ENCODE peak calls at places on chromosomes 5 and 9, in nine cellular contexts. P is heart right ventricle, W is AG04450, L is left ventricle myocardium inferior, Q is Panc1, G is SJCRH30, A is IMR-90, M is PC-3, X is right atrium auricular region. H is an unnamed sample.

GRCh38 chr9:22119537-22120167 is 110.5 kb upstream of the CDKN2B start:
- DNase-seq in A (peak; percentile 50), G (no peak), W (no peak), M (peak; percentile 61), L (no peak), Q (no peak), P (no peak), X (no peak), H (peak; percentile 15)

GRCh38 chr9:88433583-88434240 is 45.5 kb downstream of the SPIN1 start:
- DNase-seq in A (peak; percentile 56), Q (no peak), L (no peak), G (no peak), X (no peak), P (no peak), M (peak; percentile 44), W (no peak), H (no peak)

GRCh38 chr5:17081142-17081541 is 136.3 kb upstream of the BASP1 start:
- DNase-seq in W (no peak), G (no peak), A (no peak), P (no peak), Q (no peak), L (no peak), X (no peak), M (no peak), H (no peak)

GRCh38 chr5:172110921-172111873 is 76.8 kb downstream of the STK10 start:
- DNase-seq in M (peak; percentile 39), A (peak; percentile 56), G (peak; percentile 40), L (no peak), X (no peak), Q (no peak), W (no peak), P (no peak), H (peak; percentile 50)

GRCh38 chr9:38006163-38006562 is 62.9 kb downstream of the SHB start:
- DNase-seq in A (no peak), G (no peak), Q (no peak), W (no peak), L (peak; percentile 27), X (no peak), M (peak; percentile 76), P (no peak), H (no peak)

GRCh38 chr5:1352231-1352825 is 7.4 kb upstream of the CLPTM1L start:
- DNase-seq in P (no peak), M (no peak), X (no peak), L (no peak), A (no peak), Q (no peak), W (no peak), G (no peak), H (no peak)

GRCh38 chr5:94618029-94618492 is 343 bp downstream of the KIAA0825 start:
- DNase-seq in M (peak; percentile 57), W (peak; percentile 7), X (peak; percentile 78), P (peak; percentile 45), G (peak; percentile 67), Q (no peak), L (peak; percentile 56), A (peak; percentile 57), H (peak; percentile 35)

GRCh38 chr5:134417707-134418106 is 6.0 kb upstream of the CDKN2AIPNL start:
- DNase-seq in W (no peak), Q (no peak), X (no peak), A (no peak), P (no peak), L (no peak), G (no peak), M (no peak), H (no peak)

GRCh38 chr5:178291969-178292825 is 59.6 kb upstream of the PHYKPL start:
- DNase-seq in L (no peak), W (no peak), P (no peak), M (no peak), A (no peak), X (no peak), Q (no peak), G (no peak), H (peak; percentile 2)

GRCh38 chr9:114504341-114505186 is 709 bp downstream of the WHRN start:
- DNase-seq in W (no peak), X (no peak), Q (no peak), M (peak; percentile 58), L (peak; percentile 26), A (peak; percentile 19), P (peak; percentile 14), G (no peak), H (peak; percentile 26)

GRCh38 chr5:45604092-45604491 is 92.1 kb downstream of the HCN1 start:
- DNase-seq in P (no peak), M (no peak), X (no peak), G (no peak), W (no peak), A (no peak), Q (no peak), L (no peak), H (peak; percentile 28)

GRCh38 chr5:16899171-16899570 is 36.9 kb downstream of the MYO10 start:
- DNase-seq in A (no peak), L (no peak), P (no peak), W (no peak), M (peak; percentile 29), X (no peak), G (no peak), Q (no peak), H (no peak)

GRCh38 chr5:128304791-128305190 is 221.2 kb downstream of the SLC12A2 start:
- DNase-seq in A (peak; percentile 46), P (no peak), Q (no peak), G (no peak), X (no peak), L (no peak), W (no peak), M (no peak), H (no peak)

GRCh38 chr5:147989239-147989638 is 74.5 kb upstream of the SPINK5 start:
- DNase-seq in M (peak; percentile 61), Q (no peak), A (no peak), L (no peak), X (no peak), P (no peak), W (no peak), G (no peak), H (no peak)

GRCh38 chr9:90167920-90168319 is 474.7 kb downstream of the DIRAS2 start:
- DNase-seq in P (no peak), G (no peak), W (no peak), A (no peak), L (no peak), X (no peak), M (no peak), Q (no peak), H (no peak)

GRCh38 chr9:13266172-13266571 is 13.3 kb downstream of the MPDZ start:
- DNase-seq in A (peak; percentile 61), M (no peak), L (no peak), G (no peak), W (no peak), Q (no peak), X (no peak), P (no peak), H (no peak)

GRCh38 chr9:87285183-87285582 is 212.5 kb upstream of the DAPK1 start:
- DNase-seq in Q (no peak), P (peak; percentile 25), M (no peak), W (no peak), G (peak; percentile 43), L (no peak), A (peak; percentile 23), X (no peak), H (no peak)

GRCh38 chr5:107893642-107894041 is 222.9 kb upstream of the EFNA5 start:
- DNase-seq in W (no peak), P (no peak), A (peak; percentile 32), M (no peak), X (no peak), Q (no peak), G (no peak), L (no peak), H (no peak)

GRCh38 chr9:88007291-88007650 is 32.9 kb upstream of the CDK20 start:
- DNase-seq in P (no peak), M (no peak), A (no peak), G (no peak), W (no peak), L (no peak), X (no peak), Q (no peak), H (no peak)

DNA sequence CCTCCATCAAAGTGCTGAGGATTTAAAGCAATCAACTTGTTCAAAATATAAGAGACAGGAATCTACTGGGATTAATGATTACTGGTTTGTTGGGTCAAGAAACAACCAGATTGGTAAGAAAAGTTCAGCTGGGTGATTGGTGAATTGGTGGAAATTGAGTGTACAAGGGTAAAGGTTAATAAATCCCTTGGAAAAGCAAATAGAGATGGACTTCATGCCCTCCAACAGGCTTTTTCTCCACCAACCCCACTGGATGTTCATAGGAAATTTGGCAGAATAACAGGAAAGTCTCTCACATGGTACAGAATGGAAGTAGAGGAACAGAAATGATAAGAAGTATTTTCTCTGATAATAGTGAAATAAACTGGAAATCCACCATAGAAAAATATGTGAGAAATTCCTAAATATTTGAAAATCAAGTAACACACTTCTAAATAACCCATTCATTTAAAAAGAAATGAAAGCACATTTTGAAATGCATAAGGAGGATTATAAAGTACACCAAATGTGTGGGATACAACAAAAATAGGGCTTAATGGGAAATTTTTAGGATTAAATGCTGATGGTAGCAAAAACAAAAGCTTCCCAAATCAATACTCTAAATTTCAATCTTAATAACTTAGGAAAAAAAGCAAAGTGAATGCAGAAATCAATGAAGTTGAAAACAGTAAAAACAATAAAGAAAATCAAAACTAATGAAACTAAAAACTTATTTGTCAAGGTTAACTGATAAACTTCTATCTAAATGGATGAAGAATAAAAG is 426.2 kb downstream of the HTR1A start:
- DNase-seq in P (no peak), A (no peak), G (no peak), W (no peak), X (no peak), Q (no peak), L (no peak), M (no peak), H (no peak)
- H3K9me3 ChIP-seq in P (no peaks in the 10 kb centered on the region), A (peaks cover 5% of the 10 kb centered on the region), G (no peaks in the 10 kb centered on the region), W (peaks cover 3% of the 10 kb centered on the region), X (no peaks in the 10 kb centered on the region), Q (no peaks in the 10 kb centered on the region), L (no peaks in the 10 kb centered on the region), M (no peaks in the 10 kb centered on the region), H (no peaks in the 10 kb centered on the region)

GRCh38 chr5:24986326-24986725 is 341.5 kb upstream of the CDH10 start:
- DNase-seq in X (no peak), A (no peak), W (no peak), G (no peak), M (no peak), P (no peak), Q (no peak), L (no peak), H (no peak)
- H3K9me3 ChIP-seq in X (no peaks in the 10 kb centered on the region), A (peaks cover 6% of the 10 kb centered on the region), W (peaks cover 9% of the 10 kb centered on the region), G (no peaks in the 10 kb centered on the region), M (no peaks in the 10 kb centered on the region), P (no peaks in the 10 kb centered on the region), Q (no peaks in the 10 kb centered on the region), L (peaks cover 15% of the 10 kb centered on the region), H (no peaks in the 10 kb centered on the region)

GRCh38 chr5:140608730-140609520 is 24.1 kb downstream of the CD14 start:
- DNase-seq in A (no peak), P (peak; percentile 37), Q (no peak), M (peak; percentile 25), G (peak; percentile 24), W (no peak), L (peak; percentile 25), X (no peak), H (no peak)
- H3K9me3 ChIP-seq in A (no peaks in the 10 kb centered on the region), P (no peaks in the 10 kb centered on the region), Q (no peaks in the 10 kb centered on the region), M (no peaks in the 10 kb centered on the region), G (peaks cover 12% of the 10 kb centered on the region), W (no peaks in the 10 kb centered on the region), L (no peaks in the 10 kb centered on the region), X (no peaks in the 10 kb centered on the region), H (no peaks in the 10 kb centered on the region)

DNA sequence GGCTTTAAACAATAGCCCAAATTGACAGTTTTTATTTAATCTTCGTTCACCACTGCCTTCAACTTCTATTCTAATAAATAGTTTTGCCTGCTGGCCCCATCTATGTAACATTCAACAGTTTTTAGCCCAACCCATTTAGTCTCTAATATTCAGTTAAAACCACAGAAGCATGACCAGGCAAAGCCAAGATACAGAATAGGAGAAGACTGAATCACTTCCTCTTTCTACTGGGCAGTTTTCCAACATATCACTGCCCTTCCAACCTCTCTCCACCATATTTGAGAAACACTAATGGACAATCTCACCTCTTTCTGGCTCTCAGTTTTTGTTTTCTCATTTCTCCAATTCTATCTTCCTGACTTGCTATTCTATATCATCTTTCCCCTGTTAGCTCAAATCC is 352.9 kb downstream of the DNAH5 start:
- DNase-seq in X (no peak), P (no peak), Q (no peak), W (peak; percentile 39), A (peak; percentile 93), L (no peak), M (peak; percentile 91), G (no peak), H (no peak)
- H3K9me3 ChIP-seq in X (no peaks in the 10 kb centered on the region), P (no peaks in the 10 kb centered on the region), Q (no peaks in the 10 kb centered on the region), W (no peaks in the 10 kb centered on the region), A (no peaks in the 10 kb centered on the region), L (no peaks in the 10 kb centered on the region), M (no peaks in the 10 kb centered on the region), G (no peaks in the 10 kb centered on the region), H (no peaks in the 10 kb centered on the region)

H was measured in BE2C.